ENCODE peak calls at places on chromosomes 4 and X, in five cellular contexts. L is psoas muscle, X is natural killer cell, R is coronary artery, A is astrocyte of the spinal cord. P is an unnamed sample.

GRCh38 chr4:6338175-6338950 is 68.7 kb downstream of the WFS1 start:
- DNase-seq in L (no peak), X (no peak), R (no peak), A (no peak), P (no peak)

GRCh38 chr4:6134612-6135220 is 65.6 kb downstream of the JAKMIP1 start:
- DNase-seq in L (no peak), X (peak), R (no peak), A (no peak), P (no peak)

GRCh38 chr4:5003372-5003857 is 15.8 kb downstream of the CYTL1 start:
- DNase-seq in L (no peak), X (no peak), R (no peak), A (no peak), P (no peak)

GRCh38 chr4:5976921-5977320 is 41.3 kb downstream of the C4orf50 start:
- DNase-seq in L (no peak), X (no peak), R (peak), A (no peak), P (no peak)

GRCh38 chr4:118086334-118086733 is 52.0 kb downstream of the NDST3 start:
- DNase-seq in L (no peak), X (no peak), R (no peak), A (peak), P (no peak)

GRCh38 chrX:16786139-16786790 is at the start of gene TXLNG:
- DNase-seq in L (peak), X (peak), R (peak), A (peak), P (peak)

GRCh38 chr4:5772528-5773270 is 61.7 kb downstream of the EVC start:
- DNase-seq in L (no peak), X (no peak), R (peak), A (no peak), P (no peak)

GRCh38 chr4:113499696-113500095 is 261.8 kb downstream of the CAMK2D start:
- DNase-seq in L (no peak), X (no peak), R (no peak), A (peak), P (peak)

GRCh38 chr4:172838108-172838507 is 330.5 kb upstream of the GALNT7 start:
- DNase-seq in L (no peak), X (no peak), R (no peak), A (no peak), P (no peak)

GRCh38 chrX:72272868-72273267 is 4.2 kb downstream of the RPS4X start:
- DNase-seq in L (no peak), X (no peak), R (no peak), A (peak), P (peak)

GRCh38 chr4:74793757-74794340 is 474 bp downstream of the BTC start:
- DNase-seq in L (peak), X (no peak), R (peak), A (peak), P (no peak)

GRCh38 chr4:127624176-127624575 is 8.6 kb upstream of the INTU start:
- DNase-seq in L (no peak), X (no peak), R (no peak), A (no peak), P (no peak)

GRCh38 chr4:127618427-127618826 is 14.3 kb upstream of the INTU start:
- DNase-seq in L (no peak), X (no peak), R (no peak), A (no peak), P (no peak)

GRCh38 chr4:127623755-127624087 is 9.0 kb upstream of the INTU start:
- DNase-seq in L (no peak), X (no peak), R (no peak), A (peak), P (no peak)

GRCh38 chr4:127622621-127622922 is 10.2 kb upstream of the INTU start:
- DNase-seq in L (no peak), X (no peak), R (no peak), A (no peak), P (no peak)

GRCh38 chr4:127622923-127623754 is 9.6 kb upstream of the INTU start:
- DNase-seq in L (peak), X (no peak), R (no peak), A (peak), P (no peak)
- TF ChIP-seq CTCF in L (no peak), X (no peak), R (no peak), A (peak), P (peak)

DNA sequence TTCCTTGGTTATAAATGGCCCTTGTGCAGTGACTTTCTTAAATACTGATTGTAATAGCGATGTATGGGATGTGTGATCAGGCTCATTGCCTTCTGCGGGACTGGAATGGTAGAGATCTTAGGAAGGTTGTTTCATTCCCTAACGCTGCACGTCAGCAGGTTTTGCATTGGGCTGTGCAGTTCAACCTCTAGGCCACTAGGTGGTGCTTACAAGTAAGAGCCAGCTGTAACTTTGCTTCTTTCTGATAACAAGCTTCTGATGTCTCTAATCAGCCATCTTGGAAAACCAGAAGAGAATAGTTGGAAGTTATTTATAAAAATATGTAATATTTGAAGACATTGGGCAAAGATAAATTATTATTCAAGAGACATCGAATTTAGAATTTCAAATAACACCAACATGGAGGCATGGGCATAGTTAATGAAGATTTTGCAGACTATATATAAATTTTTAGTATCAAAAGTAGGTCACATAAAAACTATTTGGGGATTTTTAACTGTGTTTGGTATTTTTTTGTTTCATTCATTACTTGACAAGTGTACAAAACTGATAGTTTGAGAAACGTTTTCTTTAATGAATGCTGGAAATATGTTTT is 339.7 kb upstream of the PCDH7 start:
- DNase-seq in L (no peak), X (no peak), R (no peak), A (peak), P (peak)
- TF ChIP-seq CTCF in L (peak), X (no peak), R (peak), A (peak), P (peak)

DNA sequence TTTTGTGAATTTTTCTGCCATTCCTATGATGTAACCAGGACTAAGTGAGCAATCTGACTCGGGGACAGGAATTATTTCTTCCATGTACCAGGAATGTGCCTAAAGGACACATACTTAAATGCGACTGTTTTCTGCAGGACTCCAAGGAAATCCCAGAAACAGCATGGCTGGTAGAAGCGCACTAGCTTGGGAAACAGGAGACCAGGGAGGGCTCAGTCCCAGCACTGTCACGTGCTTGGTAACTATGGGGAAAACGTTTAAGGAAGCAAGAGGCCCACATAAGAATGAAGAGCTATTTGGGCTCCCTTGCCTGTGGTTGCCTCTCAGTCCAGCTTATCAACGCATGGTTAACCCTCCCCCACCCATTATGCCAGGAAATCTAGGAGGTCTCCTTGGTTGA is 19.6 kb downstream of the MPP1 start:
- DNase-seq in L (no peak), X (no peak), R (no peak), A (no peak), P (no peak)
- TF ChIP-seq CTCF in L (no peak), X (no peak), R (no peak), A (no peak), P (no peak)

GRCh38 chr4:602559-602942 is 22.8 kb upstream of the PDE6B start:
- DNase-seq in L (no peak), X (peak), R (no peak), A (no peak), P (no peak)
- TF ChIP-seq CTCF in L (peak), X (peak), R (no peak), A (no peak), P (peak)

DNA sequence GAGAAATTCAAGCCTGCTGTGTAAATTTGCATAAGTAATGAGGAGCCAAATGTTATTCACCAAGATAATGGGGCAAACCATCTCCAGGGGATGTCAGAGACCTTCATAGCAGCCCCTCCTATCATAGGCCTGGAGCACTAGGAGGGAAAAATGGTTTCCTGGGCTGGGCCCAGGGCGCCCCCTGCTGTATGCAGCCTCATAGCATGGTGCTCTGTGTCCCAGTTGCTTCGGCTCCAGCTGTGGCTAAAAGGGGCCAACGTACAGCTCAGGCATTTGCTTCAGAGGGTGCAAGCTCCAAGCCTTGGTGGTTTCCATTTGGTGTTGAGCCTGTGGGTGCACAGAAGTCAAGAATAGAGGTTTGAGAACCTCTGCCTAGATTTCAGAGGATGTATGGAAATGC is 859.3 kb downstream of the RPA4 start:
- DNase-seq in L (no peak), X (no peak), R (no peak), A (no peak), P (no peak)
- TF ChIP-seq CTCF in L (no peak), X (no peak), R (no peak), A (no peak), P (no peak)

DNA sequence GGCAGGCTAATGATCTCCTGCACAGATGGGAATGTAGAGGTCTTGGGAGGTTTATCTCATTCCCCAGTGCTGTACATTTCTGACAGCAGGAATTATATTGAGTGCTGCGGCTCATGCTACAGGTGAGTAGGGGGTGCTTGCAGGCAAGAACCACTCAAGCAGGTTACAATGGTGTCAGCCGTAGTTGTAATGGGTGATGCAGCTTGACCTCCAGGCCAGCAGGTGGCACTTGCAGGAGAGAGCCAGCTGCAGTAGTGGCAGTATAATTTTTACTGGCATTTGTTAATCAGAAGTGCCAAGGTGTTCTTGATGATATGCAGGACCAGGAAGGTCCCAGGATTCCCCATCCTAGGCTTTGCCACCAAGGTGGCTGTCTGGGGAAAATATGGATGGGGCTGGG is 759.6 kb upstream of the NDST4 start:
- DNase-seq in L (no peak), X (no peak), R (no peak), A (no peak), P (no peak)
- TF ChIP-seq CTCF in L (no peak), X (no peak), R (no peak), A (no peak), P (no peak)

DNA sequence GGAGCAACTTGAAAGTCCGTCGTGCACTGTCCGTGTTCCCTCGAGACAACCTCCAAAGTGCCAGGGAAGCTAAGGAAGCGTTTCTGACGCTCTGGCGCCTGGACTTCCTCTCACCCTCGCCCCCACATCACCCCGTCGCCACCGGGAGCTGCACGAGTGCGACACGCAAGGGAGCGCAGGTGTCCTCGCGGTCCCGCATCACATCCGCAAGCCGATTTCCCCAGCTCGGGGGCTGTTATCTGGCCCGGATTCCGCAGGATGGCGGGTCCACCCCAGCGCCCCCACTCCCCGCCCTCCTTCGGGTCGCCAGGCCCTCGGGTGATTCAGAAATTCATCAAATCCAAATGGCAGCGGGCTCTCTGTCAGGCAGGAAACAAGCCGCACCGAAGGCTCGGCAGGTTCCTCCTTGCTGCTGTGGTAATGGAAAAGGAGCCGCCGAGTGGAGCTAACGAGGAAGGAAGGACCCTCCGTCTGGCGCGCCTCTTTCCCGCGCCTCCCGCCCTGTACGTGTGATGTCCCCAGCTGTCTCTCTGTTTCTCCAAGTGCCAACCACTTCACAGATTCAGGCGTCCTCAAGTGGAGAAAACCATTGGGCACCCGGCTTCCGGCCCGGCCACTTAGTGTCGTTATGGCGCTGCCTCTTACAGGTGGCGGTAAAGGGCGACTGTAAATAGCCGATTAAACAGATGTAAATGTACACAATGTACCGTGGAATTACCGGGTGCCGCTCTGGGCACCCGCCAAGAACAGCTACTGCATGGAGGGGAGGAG is 901 bp upstream of the SETD7 start:
- DNase-seq in L (peak), X (peak), R (peak), A (peak), P (no peak)
- TF ChIP-seq CTCF in L (no peak), X (no peak), R (no peak), A (no peak), P (no peak)

P was measured in astrocyte of the cerebellum.